ENCODE peak calls at places on chromosomes 7 and 10, in five cellular contexts. One of them, this sample, is unnamed.

GRCh38 chr7:108613147-108613948 is 43.7 kb downstream of the DNAJB9 start:
- DNase-seq in T-helper 2 cell: no peak
- DNase-seq in EL: peak; percentile 41
- DNase-seq in AG09319: no peak
- DNase-seq in activated T-helper 1 cell treated with anti-CD3 and anti-CD28 coated beads, Interleukin-12 subunit alpha, Interleukin-12 subunit beta, Interleukin-2, Interleukin-4 antibody, amounts not matched to agents 30 ng/mL and 10 ng/mL and 1 ng/mL, durations not matched to agents 14 hours and 24 hours and 36 hours: no peak
- DNase-seq in this sample: no peak

GRCh38 chr10:79219276-79219957 is 127.9 kb upstream of the PPIF start:
- DNase-seq in EL: no peak
- DNase-seq in AG09319: no peak
- DNase-seq in activated T-helper 1 cell treated with anti-CD3 and anti-CD28 coated beads, Interleukin-12 subunit alpha, Interleukin-12 subunit beta, Interleukin-2, Interleukin-4 antibody, amounts not matched to agents 30 ng/mL and 10 ng/mL and 1 ng/mL, durations not matched to agents 14 hours and 24 hours and 36 hours: no peak
- DNase-seq in T-helper 2 cell: no peak
- DNase-seq in this sample: no peak

GRCh38 chr7:7820939-7821338 is 102.5 kb upstream of the RPA3 start:
- DNase-seq in EL: no peak
- DNase-seq in activated T-helper 1 cell treated with anti-CD3 and anti-CD28 coated beads, Interleukin-12 subunit alpha, Interleukin-12 subunit beta, Interleukin-2, Interleukin-4 antibody, amounts not matched to agents 30 ng/mL and 10 ng/mL and 1 ng/mL, durations not matched to agents 14 hours and 24 hours and 36 hours: no peak
- DNase-seq in AG09319: no peak
- DNase-seq in T-helper 2 cell: no peak
- DNase-seq in this sample: no peak

GRCh38 chr10:121036431-121036830 is 185.3 kb downstream of the WDR11 start:
- DNase-seq in T-helper 2 cell: no peak
- DNase-seq in activated T-helper 1 cell treated with anti-CD3 and anti-CD28 coated beads, Interleukin-12 subunit alpha, Interleukin-12 subunit beta, Interleukin-2, Interleukin-4 antibody, amounts not matched to agents 30 ng/mL and 10 ng/mL and 1 ng/mL, durations not matched to agents 14 hours and 24 hours and 36 hours: no peak
- DNase-seq in AG09319: no peak
- DNase-seq in EL: no peak
- DNase-seq in this sample: peak; percentile 61

GRCh38 chr10:121617176-121617575 is 18.9 kb upstream of the FGFR2 start:
- DNase-seq in activated T-helper 1 cell treated with anti-CD3 and anti-CD28 coated beads, Interleukin-12 subunit alpha, Interleukin-12 subunit beta, Interleukin-2, Interleukin-4 antibody, amounts not matched to agents 30 ng/mL and 10 ng/mL and 1 ng/mL, durations not matched to agents 14 hours and 24 hours and 36 hours: no peak
- DNase-seq in T-helper 2 cell: no peak
- DNase-seq in AG09319: no peak
- DNase-seq in EL: no peak
- DNase-seq in this sample: no peak

GRCh38 chr7:25069900-25070443 is 55.1 kb downstream of the CYCS start:
- DNase-seq in AG09319: peak; percentile 75
- DNase-seq in activated T-helper 1 cell treated with anti-CD3 and anti-CD28 coated beads, Interleukin-12 subunit alpha, Interleukin-12 subunit beta, Interleukin-2, Interleukin-4 antibody, amounts not matched to agents 30 ng/mL and 10 ng/mL and 1 ng/mL, durations not matched to agents 14 hours and 24 hours and 36 hours: peak; percentile 16
- DNase-seq in EL: peak; percentile 81
- DNase-seq in T-helper 2 cell: no peak
- DNase-seq in this sample: peak; percentile 77

GRCh38 chr7:128833148-128833938 is 3.1 kb downstream of the FLNC start:
- DNase-seq in T-helper 2 cell: no peak
- DNase-seq in AG09319: no peak
- DNase-seq in activated T-helper 1 cell treated with anti-CD3 and anti-CD28 coated beads, Interleukin-12 subunit alpha, Interleukin-12 subunit beta, Interleukin-2, Interleukin-4 antibody, amounts not matched to agents 30 ng/mL and 10 ng/mL and 1 ng/mL, durations not matched to agents 14 hours and 24 hours and 36 hours: no peak
- DNase-seq in EL: peak; percentile 80
- DNase-seq in this sample: peak; percentile 79

GRCh38 chr7:147999962-148000361 is 590.6 kb upstream of the C7orf33 start:
- DNase-seq in activated T-helper 1 cell treated with anti-CD3 and anti-CD28 coated beads, Interleukin-12 subunit alpha, Interleukin-12 subunit beta, Interleukin-2, Interleukin-4 antibody, amounts not matched to agents 30 ng/mL and 10 ng/mL and 1 ng/mL, durations not matched to agents 14 hours and 24 hours and 36 hours: no peak
- DNase-seq in EL: no peak
- DNase-seq in AG09319: no peak
- DNase-seq in T-helper 2 cell: no peak
- DNase-seq in this sample: peak; percentile 76